ENCODE peak calls at places on chromosomes 16 and 17, in six cellular contexts. One of them, this sample, is unnamed. For H3K4me1, the result is how much of the 10 kb centered on the place peaks cover.

GRCh38 chr17:57949649-57950048 is 5.6 kb downstream of the CUEDC1 start:
- DNase-seq in CD8-positive, alpha-beta memory T cell: no peak
- DNase-seq in CD4-positive, alpha-beta memory T cell: no peak
- DNase-seq in A549: no peak
- DNase-seq in stomach: no peak
- DNase-seq in tibial artery: peak
- DNase-seq in this sample: peak

GRCh38 chr16:51450913-51451312 is 299.8 kb upstream of the SALL1 start:
- DNase-seq in CD8-positive, alpha-beta memory T cell: no peak
- DNase-seq in CD4-positive, alpha-beta memory T cell: no peak
- DNase-seq in A549: no peak
- DNase-seq in stomach: no peak
- DNase-seq in tibial artery: no peak
- DNase-seq in this sample: no peak

GRCh38 chr17:42135664-42136653 is 13.4 kb downstream of the HSPB9 start:
- DNase-seq in CD8-positive, alpha-beta memory T cell: no peak
- DNase-seq in CD4-positive, alpha-beta memory T cell: no peak
- DNase-seq in A549: peak
- DNase-seq in stomach: peak
- DNase-seq in tibial artery: peak
- DNase-seq in this sample: no peak

GRCh38 chr16:49704586-49705155 is 151.2 kb downstream of the ZNF423 start:
- DNase-seq in CD8-positive, alpha-beta memory T cell: no peak
- DNase-seq in CD4-positive, alpha-beta memory T cell: no peak
- DNase-seq in A549: no peak
- DNase-seq in stomach: no peak
- DNase-seq in tibial artery: no peak
- DNase-seq in this sample: no peak

GRCh38 chr17:73163043-73163442 is 1.8 kb upstream of the SSTR2 start:
- DNase-seq in CD8-positive, alpha-beta memory T cell: no peak
- DNase-seq in CD4-positive, alpha-beta memory T cell: no peak
- DNase-seq in A549: no peak
- DNase-seq in stomach: no peak
- DNase-seq in tibial artery: no peak
- DNase-seq in this sample: no peak

GRCh38 chr16:495127-495748 is 32.3 kb upstream of the CAPN15 start:
- DNase-seq in CD8-positive, alpha-beta memory T cell: no peak
- DNase-seq in CD4-positive, alpha-beta memory T cell: no peak
- DNase-seq in A549: peak
- DNase-seq in stomach: no peak
- DNase-seq in tibial artery: no peak
- DNase-seq in this sample: peak

GRCh38 chr17:43874293-43874692 is 27.3 kb downstream of the CD300LG start:
- DNase-seq in CD8-positive, alpha-beta memory T cell: no peak
- DNase-seq in CD4-positive, alpha-beta memory T cell: no peak
- DNase-seq in A549: no peak
- DNase-seq in stomach: peak
- DNase-seq in tibial artery: no peak
- DNase-seq in this sample: no peak

GRCh38 chr17:348692-349425 is 3.7 kb downstream of the RPH3AL start:
- DNase-seq in CD8-positive, alpha-beta memory T cell: no peak
- DNase-seq in CD4-positive, alpha-beta memory T cell: no peak
- DNase-seq in A549: peak
- DNase-seq in stomach: peak
- DNase-seq in tibial artery: no peak
- DNase-seq in this sample: no peak

GRCh38 chr17:36212958-36213357 is 2.1 kb downstream of the CCL4L2 start:
- DNase-seq in CD8-positive, alpha-beta memory T cell: no peak
- DNase-seq in CD4-positive, alpha-beta memory T cell: no peak
- DNase-seq in A549: no peak
- DNase-seq in stomach: no peak
- DNase-seq in tibial artery: no peak
- DNase-seq in this sample: no peak

GRCh38 chr17:11880714-11881113 is 116.6 kb downstream of the ZNF18 start:
- DNase-seq in CD8-positive, alpha-beta memory T cell: no peak
- DNase-seq in CD4-positive, alpha-beta memory T cell: no peak
- DNase-seq in A549: peak
- DNase-seq in stomach: no peak
- DNase-seq in tibial artery: no peak
- DNase-seq in this sample: no peak

GRCh38 chr17:13086142-13086769 is 68.4 kb upstream of the ELAC2 start:
- DNase-seq in CD8-positive, alpha-beta memory T cell: no peak
- DNase-seq in CD4-positive, alpha-beta memory T cell: no peak
- DNase-seq in A549: no peak
- DNase-seq in stomach: no peak
- DNase-seq in tibial artery: no peak
- DNase-seq in this sample: no peak

GRCh38 chr16:75559564-75560372 is 3.7 kb upstream of the TMEM231 start:
- DNase-seq in CD8-positive, alpha-beta memory T cell: no peak
- DNase-seq in CD4-positive, alpha-beta memory T cell: no peak
- DNase-seq in A549: no peak
- DNase-seq in stomach: no peak
- DNase-seq in tibial artery: no peak
- DNase-seq in this sample: no peak

GRCh38 chr17:60352071-60352470 is 39.9 kb downstream of the USP32 start:
- DNase-seq in CD8-positive, alpha-beta memory T cell: no peak
- DNase-seq in CD4-positive, alpha-beta memory T cell: no peak
- DNase-seq in A549: no peak
- DNase-seq in stomach: no peak
- DNase-seq in tibial artery: no peak
- DNase-seq in this sample: no peak

GRCh38 chr16:69410285-69410990 is 14.0 kb upstream of the CYB5B start:
- DNase-seq in CD8-positive, alpha-beta memory T cell: no peak
- DNase-seq in CD4-positive, alpha-beta memory T cell: no peak
- DNase-seq in A549: peak
- DNase-seq in stomach: no peak
- DNase-seq in tibial artery: no peak
- DNase-seq in this sample: peak

GRCh38 chr17:73952498-73953205 is 250.8 kb upstream of the RPL38 start:
- DNase-seq in CD8-positive, alpha-beta memory T cell: no peak
- DNase-seq in CD4-positive, alpha-beta memory T cell: peak
- DNase-seq in A549: peak
- DNase-seq in stomach: peak
- DNase-seq in tibial artery: no peak
- DNase-seq in this sample: no peak

GRCh38 chr16:69150146-69150865 is 17.9 kb downstream of the UTP4 start:
- DNase-seq in CD8-positive, alpha-beta memory T cell: peak
- DNase-seq in CD4-positive, alpha-beta memory T cell: peak
- DNase-seq in A549: peak
- DNase-seq in stomach: peak
- DNase-seq in tibial artery: no peak
- DNase-seq in this sample: peak

GRCh38 chr16:3960049-3960809 is 79.7 kb upstream of the CREBBP start:
- DNase-seq in CD8-positive, alpha-beta memory T cell: no peak
- DNase-seq in CD4-positive, alpha-beta memory T cell: no peak
- DNase-seq in A549: peak
- DNase-seq in stomach: no peak
- DNase-seq in tibial artery: no peak
- DNase-seq in this sample: peak

GRCh38 chr17:19769946-19770652 is 22.0 kb upstream of the ALDH3A1 start:
- DNase-seq in CD8-positive, alpha-beta memory T cell: no peak
- DNase-seq in CD4-positive, alpha-beta memory T cell: no peak
- DNase-seq in A549: no peak
- DNase-seq in stomach: no peak
- DNase-seq in tibial artery: peak
- DNase-seq in this sample: peak

GRCh38 chr17:39213852-39214251 is 11.9 kb downstream of the STAC2 start:
- DNase-seq in CD8-positive, alpha-beta memory T cell: no peak
- DNase-seq in CD4-positive, alpha-beta memory T cell: no peak
- DNase-seq in A549: peak
- DNase-seq in stomach: peak
- DNase-seq in tibial artery: no peak
- DNase-seq in this sample: no peak

GRCh38 chr17:82876602-82877391 is 37.0 kb upstream of the ZNF750 start:
- DNase-seq in CD8-positive, alpha-beta memory T cell: no peak
- DNase-seq in CD4-positive, alpha-beta memory T cell: no peak
- DNase-seq in A549: no peak
- DNase-seq in stomach: peak
- DNase-seq in tibial artery: peak
- DNase-seq in this sample: no peak

GRCh38 chr17:82874011-82874835 is 34.4 kb upstream of the ZNF750 start:
- DNase-seq in CD8-positive, alpha-beta memory T cell: no peak
- DNase-seq in CD4-positive, alpha-beta memory T cell: no peak
- DNase-seq in A549: no peak
- DNase-seq in stomach: peak
- DNase-seq in tibial artery: no peak
- DNase-seq in this sample: no peak

GRCh38 chr17:82875418-82875856 is 35.6 kb upstream of the ZNF750 start:
- DNase-seq in CD8-positive, alpha-beta memory T cell: no peak
- DNase-seq in CD4-positive, alpha-beta memory T cell: no peak
- DNase-seq in A549: no peak
- DNase-seq in stomach: peak
- DNase-seq in tibial artery: no peak
- DNase-seq in this sample: no peak

GRCh38 chr17:82878545-82878944 is 38.7 kb upstream of the ZNF750 start:
- DNase-seq in CD8-positive, alpha-beta memory T cell: no peak
- DNase-seq in CD4-positive, alpha-beta memory T cell: no peak
- DNase-seq in A549: no peak
- DNase-seq in stomach: no peak
- DNase-seq in tibial artery: no peak
- DNase-seq in this sample: no peak

GRCh38 chr17:82876149-82876548 is 36.3 kb upstream of the ZNF750 start:
- DNase-seq in CD8-positive, alpha-beta memory T cell: no peak
- DNase-seq in CD4-positive, alpha-beta memory T cell: no peak
- DNase-seq in A549: no peak
- DNase-seq in stomach: no peak
- DNase-seq in tibial artery: no peak
- DNase-seq in this sample: no peak
- H3K4me1 ChIP-seq in CD8-positive, alpha-beta memory T cell: under half
- H3K4me1 ChIP-seq in CD4-positive, alpha-beta memory T cell: under half
- H3K4me1 ChIP-seq in A549: under half
- H3K4me1 ChIP-seq in stomach: half or more
- H3K4me1 ChIP-seq in tibial artery: under half
- H3K4me1 ChIP-seq in this sample: under half

DNA sequence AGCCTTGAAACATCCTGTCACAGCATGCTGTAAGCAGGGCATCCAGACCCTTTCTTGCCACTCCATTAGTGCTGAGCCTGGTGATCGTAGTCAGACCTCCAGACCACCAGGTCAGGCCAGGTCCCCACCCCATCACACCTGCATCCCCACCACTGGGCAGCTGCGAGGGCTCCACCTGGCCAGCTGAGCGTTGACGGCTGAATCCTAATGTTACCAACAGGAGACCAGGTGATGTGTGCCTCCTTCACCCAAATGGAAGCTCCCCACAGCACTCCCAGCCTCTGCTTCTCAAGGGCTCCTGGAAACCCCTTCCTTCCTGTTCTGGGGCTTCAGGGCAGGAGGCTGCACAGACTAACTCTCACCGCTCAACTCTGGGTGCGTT is 189.4 kb downstream of the C16orf95 start:
- DNase-seq in CD8-positive, alpha-beta memory T cell: no peak
- DNase-seq in CD4-positive, alpha-beta memory T cell: no peak
- DNase-seq in A549: no peak
- DNase-seq in stomach: no peak
- DNase-seq in tibial artery: peak
- DNase-seq in this sample: no peak
- H3K27ac ChIP-seq in CD8-positive, alpha-beta memory T cell: no peak
- H3K27ac ChIP-seq in CD4-positive, alpha-beta memory T cell: no peak
- H3K27ac ChIP-seq in A549: no peak
- H3K27ac ChIP-seq in stomach: no peak
- H3K27ac ChIP-seq in tibial artery: peak
- H3K27ac ChIP-seq in this sample: peak

GRCh38 chr17:78226055-78226751 is 5.2 kb upstream of the TMEM235 start:
- DNase-seq in CD8-positive, alpha-beta memory T cell: no peak
- DNase-seq in CD4-positive, alpha-beta memory T cell: no peak
- DNase-seq in A549: no peak
- DNase-seq in stomach: no peak
- DNase-seq in tibial artery: no peak
- DNase-seq in this sample: no peak

GRCh38 chr17:78226752-78227454 is 4.5 kb upstream of the TMEM235 start:
- DNase-seq in CD8-positive, alpha-beta memory T cell: no peak
- DNase-seq in CD4-positive, alpha-beta memory T cell: no peak
- DNase-seq in A549: no peak
- DNase-seq in stomach: no peak
- DNase-seq in tibial artery: no peak
- DNase-seq in this sample: no peak

GRCh38 chr17:78230252-78230962 is 1.0 kb upstream of the TMEM235 start:
- DNase-seq in CD8-positive, alpha-beta memory T cell: no peak
- DNase-seq in CD4-positive, alpha-beta memory T cell: no peak
- DNase-seq in A549: no peak
- DNase-seq in stomach: no peak
- DNase-seq in tibial artery: no peak
- DNase-seq in this sample: no peak

GRCh38 chr17:78225088-78225865 is 6.2 kb upstream of the TMEM235 start:
- DNase-seq in CD8-positive, alpha-beta memory T cell: no peak
- DNase-seq in CD4-positive, alpha-beta memory T cell: no peak
- DNase-seq in A549: no peak
- DNase-seq in stomach: no peak
- DNase-seq in tibial artery: no peak
- DNase-seq in this sample: no peak

GRCh38 chr17:78227455-78227916 is 3.9 kb upstream of the TMEM235 start:
- DNase-seq in CD8-positive, alpha-beta memory T cell: no peak
- DNase-seq in CD4-positive, alpha-beta memory T cell: no peak
- DNase-seq in A549: no peak
- DNase-seq in stomach: no peak
- DNase-seq in tibial artery: no peak
- DNase-seq in this sample: no peak
- H3K4me3 ChIP-seq in CD8-positive, alpha-beta memory T cell: no peak
- H3K4me3 ChIP-seq in CD4-positive, alpha-beta memory T cell: no peak
- H3K4me3 ChIP-seq in A549: no peak
- H3K4me3 ChIP-seq in stomach: no peak
- H3K4me3 ChIP-seq in tibial artery: no peak
- H3K4me3 ChIP-seq in this sample: no peak

GRCh38 chr17:75693500-75694481 is 26.7 kb downstream of the SAP30BP start:
- DNase-seq in CD8-positive, alpha-beta memory T cell: no peak
- DNase-seq in CD4-positive, alpha-beta memory T cell: no peak
- DNase-seq in A549: peak
- DNase-seq in stomach: no peak
- DNase-seq in tibial artery: peak
- DNase-seq in this sample: peak

GRCh38 chr17:75694536-75694935 is 26.7 kb upstream of the ITGB4 start:
- DNase-seq in CD8-positive, alpha-beta memory T cell: no peak
- DNase-seq in CD4-positive, alpha-beta memory T cell: no peak
- DNase-seq in A549: no peak
- DNase-seq in stomach: no peak
- DNase-seq in tibial artery: no peak
- DNase-seq in this sample: no peak

GRCh38 chr17:75697651-75698291 is 23.5 kb upstream of the ITGB4 start:
- DNase-seq in CD8-positive, alpha-beta memory T cell: no peak
- DNase-seq in CD4-positive, alpha-beta memory T cell: no peak
- DNase-seq in A549: no peak
- DNase-seq in stomach: peak
- DNase-seq in tibial artery: no peak
- DNase-seq in this sample: peak

GRCh38 chr17:75695141-75695829 is 26.0 kb upstream of the ITGB4 start:
- DNase-seq in CD8-positive, alpha-beta memory T cell: no peak
- DNase-seq in CD4-positive, alpha-beta memory T cell: no peak
- DNase-seq in A549: no peak
- DNase-seq in stomach: no peak
- DNase-seq in tibial artery: no peak
- DNase-seq in this sample: no peak

GRCh38 chr17:75695830-75696271 is 25.4 kb upstream of the ITGB4 start:
- DNase-seq in CD8-positive, alpha-beta memory T cell: no peak
- DNase-seq in CD4-positive, alpha-beta memory T cell: no peak
- DNase-seq in A549: no peak
- DNase-seq in stomach: peak
- DNase-seq in tibial artery: no peak
- DNase-seq in this sample: no peak
- H3K4me1 ChIP-seq in CD8-positive, alpha-beta memory T cell: under half
- H3K4me1 ChIP-seq in CD4-positive, alpha-beta memory T cell: under half
- H3K4me1 ChIP-seq in A549: half or more
- H3K4me1 ChIP-seq in stomach: under half
- H3K4me1 ChIP-seq in tibial artery: half or more
- H3K4me1 ChIP-seq in this sample: half or more

GRCh38 chr17:55281592-55282378 is 17.0 kb downstream of the HLF start:
- DNase-seq in CD8-positive, alpha-beta memory T cell: no peak
- DNase-seq in CD4-positive, alpha-beta memory T cell: no peak
- DNase-seq in A549: no peak
- DNase-seq in stomach: no peak
- DNase-seq in tibial artery: no peak
- DNase-seq in this sample: no peak
- H3K27ac ChIP-seq in CD8-positive, alpha-beta memory T cell: no peak
- H3K27ac ChIP-seq in CD4-positive, alpha-beta memory T cell: no peak
- H3K27ac ChIP-seq in A549: no peak
- H3K27ac ChIP-seq in stomach: peak
- H3K27ac ChIP-seq in tibial artery: peak
- H3K27ac ChIP-seq in this sample: no peak